ENCODE peak calls at places on chromosomes 4 and X, in nine cellular contexts. Y, U, T, H, K, G, X, R and Q are unnamed samples.

GRCh38 chrX:44012484-44013096 is 39.4 kb upstream of the NDP start:
- DNase-seq in Y (peak), U (peak), T (peak), H (peak), K (peak), G (no peak), X (peak), R (no peak), Q (no peak)

GRCh38 chr4:38743866-38744265 is 38.9 kb downstream of the TLR10 start:
- DNase-seq in Y (no peak), U (no peak), T (no peak), H (no peak), K (no peak), G (no peak), X (no peak), R (no peak), Q (no peak)

GRCh38 chr4:10773010-10773409 is 88.4 kb upstream of the CLNK start:
- DNase-seq in Y (no peak), U (no peak), T (no peak), H (no peak), K (no peak), G (no peak), X (peak), R (no peak), Q (no peak)

GRCh38 chr4:147837435-147837834 is 105.5 kb downstream of the ARHGAP10 start:
- DNase-seq in Y (no peak), U (no peak), T (no peak), H (no peak), K (no peak), G (peak), X (no peak), R (no peak), Q (no peak)

GRCh38 chrX:27995611-27996010 is 14.4 kb upstream of the DCAF8L1 start:
- DNase-seq in Y (no peak), U (no peak), T (no peak), H (peak), K (no peak), G (no peak), X (no peak), R (no peak), Q (no peak)

GRCh38 chrX:66731398-66731797 is 92.5 kb upstream of the EDA2R start:
- DNase-seq in Y (peak), U (no peak), T (no peak), H (peak), K (peak), G (no peak), X (peak), R (no peak), Q (no peak)

GRCh38 chr4:62080431-62080830 is 880.3 kb downstream of the ADGRL3 start:
- DNase-seq in Y (no peak), U (no peak), T (no peak), H (no peak), K (no peak), G (no peak), X (no peak), R (no peak), Q (no peak)

GRCh38 chr4:93791570-93792195 is 36.9 kb upstream of the ATOH1 start:
- DNase-seq in Y (peak), U (peak), T (no peak), H (peak), K (peak), G (peak), X (peak), R (no peak), Q (no peak)

GRCh38 chr4:15920723-15921591 is 17.6 kb downstream of the FGFBP1 start:
- DNase-seq in Y (peak), U (peak), T (peak), H (peak), K (peak), G (no peak), X (peak), R (no peak), Q (peak)

GRCh38 chr4:183291070-183291469 is 29.0 kb downstream of the CLDN22 start:
- DNase-seq in Y (no peak), U (no peak), T (no peak), H (no peak), K (no peak), G (no peak), X (no peak), R (no peak), Q (no peak)

GRCh38 chrX:102697506-102697905 is 14.7 kb upstream of the GPRASP2 start:
- DNase-seq in Y (no peak), U (no peak), T (no peak), H (no peak), K (peak), G (no peak), X (peak), R (no peak), Q (no peak)

GRCh38 chrX:17038681-17039161 is 92.3 kb downstream of the REPS2 start:
- DNase-seq in Y (peak), U (no peak), T (no peak), H (no peak), K (peak), G (no peak), X (peak), R (no peak), Q (no peak)

GRCh38 chr4:98747659-98748091 is 89.3 kb upstream of the TSPAN5 start:
- DNase-seq in Y (no peak), U (no peak), T (no peak), H (no peak), K (no peak), G (peak), X (peak), R (no peak), Q (no peak)

GRCh38 chr4:13143234-13143633 is 340.9 kb downstream of the RAB28 start:
- DNase-seq in Y (no peak), U (no peak), T (no peak), H (no peak), K (no peak), G (no peak), X (no peak), R (no peak), Q (no peak)

GRCh38 chrX:119880076-119880475 is 8.4 kb downstream of the NDUFA1 start:
- DNase-seq in Y (no peak), U (no peak), T (no peak), H (no peak), K (no peak), G (no peak), X (no peak), R (no peak), Q (no peak)

DNA sequence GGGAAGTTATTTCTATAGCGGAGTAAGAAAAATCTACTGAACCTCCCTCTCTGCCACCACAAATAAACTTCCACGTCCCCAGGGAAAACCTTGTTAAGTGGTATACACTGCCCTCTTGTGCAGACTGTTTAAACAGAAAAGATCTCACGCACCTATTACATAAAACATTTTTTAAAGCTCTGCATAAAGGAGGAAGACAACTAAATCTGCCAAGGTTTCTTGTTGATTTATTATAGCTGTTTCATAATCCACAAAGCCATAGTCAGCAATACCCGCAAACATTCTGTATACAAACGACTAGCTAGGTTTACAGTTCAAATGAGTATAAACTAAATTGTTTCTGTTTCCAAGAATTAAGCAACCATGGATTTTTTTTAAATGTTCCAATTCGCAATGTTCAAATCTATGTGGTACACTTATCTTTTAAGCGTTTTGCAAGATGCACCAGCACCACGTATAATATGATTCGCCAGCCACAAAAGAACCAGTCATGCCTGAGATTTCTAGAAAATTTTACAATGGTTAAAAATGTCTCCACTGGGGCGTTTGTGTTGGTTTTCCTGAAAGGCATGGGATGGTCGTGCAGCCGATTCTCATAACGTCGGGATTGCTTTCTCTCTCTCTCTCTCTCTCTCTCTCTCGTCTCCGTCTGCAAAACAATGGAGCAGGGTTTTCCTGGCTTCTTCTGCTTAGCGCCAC is 164.6 kb downstream of the PRKX start:
- DNase-seq in Y (peak), U (no peak), T (no peak), H (peak), K (peak), G (peak), X (peak), R (no peak), Q (no peak)
- H3K4me3 ChIP-seq in Y (peak), U (no peak), T (peak), H (no peak), K (peak), G (no peak), X (peak), R (no peak), Q (no peak)

DNA sequence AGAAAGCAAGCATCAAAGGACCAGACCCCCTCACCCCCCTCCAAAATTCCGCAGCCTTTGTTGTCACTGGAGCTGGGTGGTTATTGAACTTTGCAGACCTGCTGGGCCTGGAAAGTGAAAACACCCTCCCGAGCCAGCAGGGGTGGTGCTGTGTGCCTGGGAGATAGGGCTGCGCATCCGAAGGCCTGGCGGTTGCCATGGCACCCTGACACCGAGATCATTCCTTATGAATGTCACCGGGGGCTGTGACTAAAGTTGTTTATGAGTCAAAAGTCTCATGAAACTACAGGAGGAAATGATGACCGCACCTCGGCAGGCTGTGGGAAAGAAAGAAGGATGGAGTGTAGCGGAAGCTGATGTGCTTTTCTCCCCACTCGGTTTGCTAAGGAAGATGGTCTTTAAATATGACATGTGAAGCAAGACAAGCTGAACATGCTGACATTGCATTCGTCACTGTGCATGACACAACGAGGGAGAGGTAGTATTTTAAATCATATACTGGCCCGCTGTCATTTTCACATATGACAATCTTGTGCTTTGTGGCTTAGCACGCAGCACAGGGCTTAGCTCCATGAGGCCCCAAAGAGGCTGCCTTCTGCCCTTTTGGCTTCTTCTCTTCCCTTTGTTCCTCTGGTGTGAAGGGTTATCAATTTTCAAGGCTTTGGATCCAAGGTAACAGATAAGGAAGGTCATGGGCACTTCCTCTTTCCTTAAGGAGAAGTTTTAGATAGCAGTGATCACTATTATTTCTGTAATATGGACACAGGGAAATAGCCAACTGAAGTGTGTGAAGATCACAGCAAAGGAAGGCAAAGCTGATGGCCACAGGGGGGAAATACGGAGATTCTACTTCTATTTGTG is 367.1 kb downstream of the UNC5C start:
- DNase-seq in Y (no peak), U (no peak), T (no peak), H (no peak), K (no peak), G (no peak), X (peak), R (peak), Q (no peak)
- H3K4me3 ChIP-seq in Y (no peak), U (no peak), T (no peak), H (no peak), K (no peak), G (no peak), X (no peak), R (no peak), Q (no peak)

GRCh38 chrX:24647257-24648058 is at the start of gene PCYT1B:
- DNase-seq in Y (peak), U (peak), T (peak), H (peak), K (peak), G (no peak), X (peak), R (peak), Q (peak)
- H3K4me3 ChIP-seq in Y (peak), U (peak), T (peak), H (no peak), K (peak), G (no peak), X (peak), R (peak), Q (no peak)

GRCh38 chrX:8848921-8849320 is 47.7 kb upstream of the FAM9A start:
- DNase-seq in Y (peak), U (no peak), T (no peak), H (peak), K (no peak), G (no peak), X (peak), R (no peak), Q (no peak)

GRCh38 chrX:8844157-8844556 is 43.0 kb upstream of the FAM9A start:
- DNase-seq in Y (no peak), U (no peak), T (no peak), H (no peak), K (no peak), G (no peak), X (no peak), R (no peak), Q (no peak)

GRCh38 chrX:8845060-8845459 is 43.9 kb upstream of the FAM9A start:
- DNase-seq in Y (no peak), U (peak), T (no peak), H (no peak), K (peak), G (no peak), X (peak), R (no peak), Q (no peak)

GRCh38 chrX:8846271-8846670 is 45.1 kb upstream of the FAM9A start:
- DNase-seq in Y (no peak), U (no peak), T (no peak), H (no peak), K (no peak), G (no peak), X (peak), R (no peak), Q (no peak)

DNA sequence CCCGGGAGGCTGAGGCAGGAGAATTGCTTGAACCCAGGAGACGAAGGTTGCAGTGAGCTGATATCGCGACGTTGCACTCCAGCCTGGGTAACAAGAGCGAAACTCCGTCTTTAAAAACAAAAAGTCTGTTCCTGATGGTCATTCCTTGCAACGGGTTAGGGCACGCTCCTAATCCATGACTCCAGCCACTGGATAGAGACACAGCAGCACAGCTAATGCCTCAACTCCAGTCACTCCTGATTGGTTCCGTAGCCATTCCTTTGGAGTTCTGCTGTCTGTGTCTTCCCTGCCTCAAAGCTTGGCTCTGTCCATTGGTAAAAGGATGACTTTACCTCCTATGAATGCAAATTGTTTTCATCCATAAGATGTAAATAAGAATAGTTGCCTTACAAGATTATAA is 44.3 kb upstream of the FAM9A start:
- DNase-seq in Y (no peak), U (no peak), T (no peak), H (no peak), K (no peak), G (no peak), X (no peak), R (no peak), Q (no peak)
- H3K4me3 ChIP-seq in Y (no peak), U (no peak), T (no peak), H (no peak), K (no peak), G (no peak), X (no peak), R (no peak), Q (no peak)

DNA sequence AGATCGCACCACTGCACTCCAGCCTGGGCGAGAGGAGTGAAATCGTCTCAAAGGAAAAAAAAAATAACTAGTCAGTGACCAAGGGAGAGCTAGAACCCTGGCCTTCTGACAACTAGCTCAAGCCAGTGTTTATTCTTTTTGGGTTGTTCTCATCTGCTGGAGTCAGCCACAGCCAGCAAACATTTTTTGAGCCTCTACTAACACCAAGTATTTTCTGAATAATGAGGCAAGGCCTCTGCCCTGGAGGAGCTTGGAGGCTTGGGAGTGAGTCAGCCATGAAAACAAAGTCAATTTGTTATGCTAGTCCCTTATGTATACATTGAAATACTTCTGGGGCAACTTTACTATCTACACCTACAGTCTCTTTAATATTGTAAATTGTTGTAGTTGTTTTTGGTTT is 46.5 kb downstream of the TMA16 start:
- DNase-seq in Y (peak), U (no peak), T (no peak), H (peak), K (peak), G (no peak), X (peak), R (no peak), Q (no peak)
- H3K4me3 ChIP-seq in Y (no peak), U (no peak), T (no peak), H (no peak), K (no peak), G (no peak), X (no peak), R (no peak), Q (no peak)

DNA sequence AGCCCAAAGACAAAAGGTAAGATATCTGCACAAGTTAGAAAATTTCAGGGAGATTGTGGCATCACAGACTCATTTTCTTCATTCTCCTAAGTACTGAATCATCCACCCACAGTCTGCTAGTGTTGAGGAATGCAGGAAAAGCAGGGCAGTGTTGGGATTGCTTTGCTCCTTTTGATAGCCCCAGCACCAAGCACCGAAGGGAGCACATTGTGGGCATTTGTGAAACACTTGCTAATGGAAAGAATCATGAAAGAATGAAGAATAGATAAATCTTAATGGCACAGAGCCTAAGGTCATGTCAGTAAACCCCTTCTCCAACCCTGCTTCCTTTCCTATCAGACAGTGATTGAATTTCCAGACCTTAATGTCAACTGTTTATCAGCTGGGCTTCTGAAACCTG is 103.1 kb upstream of the GPRIN3 start:
- DNase-seq in Y (peak), U (no peak), T (no peak), H (peak), K (peak), G (no peak), X (peak), R (no peak), Q (no peak)
- H3K4me3 ChIP-seq in Y (no peak), U (no peak), T (no peak), H (no peak), K (no peak), G (no peak), X (no peak), R (no peak), Q (no peak)